ENCODE peak calls at places on chromosomes 3 and 15, in seven cellular contexts. Y is H1, Z is HepG2, B is K562, S is HCT116, I is GM12878, W is SK-N-SH. G is an unnamed sample.
A peak's percentile ranks its signal among the peaks of the same experiment; 100 is the strongest.

GRCh38 chr3:49377483-49377882 is 19.3 kb upstream of the GPX1 start:
- DNase-seq in I (peak; percentile 42), Z (no peak), Y (no peak), S (no peak), B (no peak), W (no peak), G (no peak)

GRCh38 chr15:28140062-28140461 is 40.9 kb upstream of the OCA2 start:
- DNase-seq in Y (no peak), W (no peak), I (no peak), B (no peak), S (no peak), Z (no peak), G (no peak)

GRCh38 chr15:65856821-65857455 is 12.4 kb upstream of the RAB11A start:
- DNase-seq in B (peak; percentile 64), S (peak; percentile 59), Z (peak; percentile 64), Y (no peak), W (peak; percentile 42), I (no peak), G (no peak)

GRCh38 chr3:116085456-116085855 is 359.8 kb downstream of the LSAMP start:
- DNase-seq in Z (no peak), I (no peak), W (peak; percentile 7), S (no peak), B (no peak), Y (no peak), G (no peak)

GRCh38 chr15:52523192-52523591 is 5.5 kb downstream of the MYO5A start:
- DNase-seq in W (no peak), B (no peak), Z (no peak), S (no peak), Y (no peak), I (no peak), G (no peak)

GRCh38 chr3:187616307-187616939 is 53.8 kb downstream of the SST start:
- DNase-seq in Z (peak; percentile 35), I (no peak), S (peak; percentile 46), W (peak; percentile 36), B (peak; percentile 41), Y (peak; percentile 38), G (peak; percentile 76)

GRCh38 chr15:25812845-25813244 is 50.3 kb downstream of the ATP10A start:
- DNase-seq in Z (no peak), Y (no peak), I (no peak), S (no peak), W (no peak), B (no peak), G (no peak)

GRCh38 chr3:36305929-36306520 is 74.3 kb upstream of the STAC start:
- DNase-seq in I (no peak), S (no peak), B (no peak), Z (no peak), W (no peak), Y (no peak), G (no peak)

GRCh38 chr3:110743202-110743601 is 328.4 kb upstream of the NECTIN3 start:
- DNase-seq in Y (no peak), B (no peak), Z (peak; percentile 83), W (no peak), I (no peak), S (no peak), G (no peak)

GRCh38 chr15:40762919-40763800 is 708 bp upstream of the GCHFR start:
- DNase-seq in Y (no peak), Z (peak; percentile 85), W (peak; percentile 83), I (no peak), S (no peak), B (peak; percentile 74), G (peak; percentile 89)

GRCh38 chr3:8421711-8422110 is 79.9 kb upstream of the LMCD1 start:
- DNase-seq in B (no peak), Y (no peak), S (no peak), W (no peak), Z (no peak), I (no peak), G (no peak)

GRCh38 chr3:141076821-141077571 is 25.8 kb downstream of the SPSB4 start:
- DNase-seq in Y (no peak), B (no peak), S (no peak), Z (no peak), W (no peak), I (no peak), G (no peak)

GRCh38 chr3:194136519-194137313 is 768 bp downstream of the HES1 start:
- DNase-seq in W (peak; percentile 56), Y (no peak), Z (peak; percentile 14), S (no peak), I (no peak), B (no peak), G (no peak)

GRCh38 chr3:127411083-127411727 is 123.4 kb upstream of the PRR20G start:
- DNase-seq in S (no peak), B (peak; percentile 69), Z (no peak), W (peak; percentile 50), Y (no peak), I (no peak), G (no peak)

GRCh38 chr3:55554621-55555020 is 67.5 kb upstream of the WNT5A start:
- DNase-seq in Z (no peak), W (no peak), Y (peak; percentile 36), S (no peak), I (no peak), B (no peak), G (no peak)

GRCh38 chr15:77376770-77377169 is 43.1 kb downstream of the PEAK1 start:
- DNase-seq in W (no peak), Z (no peak), Y (no peak), B (no peak), S (no peak), I (no peak), G (peak; percentile 41)

GRCh38 chr3:14772533-14773138 is 46.1 kb upstream of the FGD5 start:
- DNase-seq in S (no peak), Y (no peak), Z (no peak), I (no peak), B (no peak), W (no peak), G (no peak)

GRCh38 chr15:38996111-38996541 is 431.5 kb upstream of the RASGRP1 start:
- DNase-seq in B (no peak), Y (no peak), S (no peak), Z (no peak), I (no peak), W (no peak), G (no peak)

DNA sequence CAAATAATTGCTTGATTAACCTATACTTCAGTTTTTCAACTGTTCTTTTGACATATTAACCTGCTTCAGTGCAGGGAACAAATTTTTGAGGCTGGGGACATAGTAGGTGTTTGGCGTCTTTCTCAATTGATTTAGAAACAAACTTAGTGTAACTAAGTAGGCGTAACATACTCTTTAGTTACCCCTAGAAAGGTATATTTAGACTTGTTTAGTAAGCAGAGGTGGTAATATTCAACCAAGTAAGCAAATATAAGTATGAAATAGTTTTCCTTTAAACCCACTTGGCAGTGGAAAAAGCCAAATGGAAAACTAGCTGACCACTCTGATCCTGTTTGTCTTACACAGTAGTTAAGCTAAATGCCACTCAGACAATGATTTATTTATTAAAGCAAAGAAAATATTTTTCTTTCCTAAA is 113.2 kb downstream of the MBNL1 start:
- DNase-seq in Z (peak; percentile 30), W (no peak), S (no peak), I (no peak), Y (no peak), B (no peak), G (no peak)
- TF ChIP-seq JUND in Z (no peak), W (no peak), S (no peak), I (no peak), Y (no peak), B (no peak), G (no peak)

DNA sequence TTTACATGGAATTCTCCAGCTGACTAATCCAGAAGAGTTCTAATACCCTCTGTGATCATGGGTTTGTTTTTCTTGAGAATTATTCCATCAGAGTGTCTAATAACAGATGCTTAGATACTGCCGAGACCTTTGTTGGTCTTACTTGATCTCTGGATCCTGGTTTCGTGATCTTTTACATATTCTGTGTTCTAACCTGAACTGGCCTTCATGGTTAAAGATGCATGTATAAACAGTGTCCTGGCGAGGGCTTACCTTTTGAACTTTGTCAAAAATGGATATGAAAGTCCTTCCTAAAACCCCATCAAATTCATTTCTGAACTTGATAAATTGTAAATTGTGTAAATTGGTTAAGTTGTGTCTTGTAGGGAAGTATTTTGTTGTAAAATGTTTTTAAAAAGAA is 24.8 kb downstream of the UBE2Q2 start:
- DNase-seq in S (no peak), Y (no peak), I (no peak), Z (no peak), W (no peak), B (no peak), G (no peak)
- TF ChIP-seq JUND in S (no peak), Y (no peak), I (no peak), Z (no peak), W (no peak), B (no peak), G (no peak)

GRCh38 chr3:58052373-58053273 is 44.4 kb downstream of the FLNB start:
- DNase-seq in S (peak; percentile 94), I (no peak), W (no peak), B (peak; percentile 37), Z (peak; percentile 83), Y (no peak), G (no peak)

GRCh38 chr3:58048301-58048700 is 40.1 kb downstream of the FLNB start:
- DNase-seq in B (no peak), W (no peak), I (no peak), Y (no peak), Z (no peak), S (no peak), G (no peak)

GRCh38 chr3:58051196-58051595 is 43.0 kb downstream of the FLNB start:
- DNase-seq in W (no peak), I (no peak), B (no peak), Y (no peak), S (no peak), Z (no peak), G (no peak)

GRCh38 chr3:58047806-58048205 is 39.6 kb downstream of the FLNB start:
- DNase-seq in W (no peak), Z (no peak), B (no peak), S (no peak), I (no peak), Y (no peak), G (no peak)

DNA sequence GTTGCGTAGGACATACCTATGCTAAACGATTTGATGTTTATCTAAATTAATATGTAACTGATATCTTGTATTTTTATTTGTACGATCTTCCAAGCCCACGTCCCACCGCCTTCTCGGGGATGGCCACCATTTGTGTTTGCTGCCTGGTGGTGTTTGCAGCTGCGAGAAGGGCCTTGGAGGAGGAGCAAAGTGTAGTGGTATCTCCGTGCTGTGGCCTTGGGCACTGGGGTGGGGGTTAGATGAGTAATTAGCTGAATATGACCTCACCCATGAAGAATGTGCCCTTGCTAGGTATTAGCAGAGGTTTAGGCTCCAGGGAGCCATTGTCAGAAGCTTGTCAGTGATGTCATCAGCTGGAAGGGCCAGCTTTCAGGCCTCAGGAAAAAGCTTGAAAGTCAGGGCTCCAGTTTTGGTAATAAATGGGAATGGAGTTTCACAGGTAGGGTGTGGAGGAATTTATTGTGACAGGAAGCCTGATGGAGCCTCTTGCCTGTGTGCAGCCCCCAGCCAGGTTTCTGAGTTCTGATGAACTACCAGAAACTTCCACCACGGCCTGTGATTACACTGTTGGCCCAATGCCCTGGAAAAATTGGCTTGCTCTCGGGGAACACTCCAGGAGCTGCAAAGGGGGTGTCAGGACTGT is 41.0 kb downstream of the FLNB start:
- DNase-seq in W (no peak), Y (peak; percentile 82), I (no peak), B (peak; percentile 29), S (peak; percentile 95), Z (peak; percentile 98), G (peak; percentile 79)
- TF ChIP-seq JUND in W (peak; percentile 95), Y (peak; percentile 100), I (no peak), B (peak; percentile 92), S (peak; percentile 99), Z (peak; percentile 100), G (peak; percentile 90)

DNA sequence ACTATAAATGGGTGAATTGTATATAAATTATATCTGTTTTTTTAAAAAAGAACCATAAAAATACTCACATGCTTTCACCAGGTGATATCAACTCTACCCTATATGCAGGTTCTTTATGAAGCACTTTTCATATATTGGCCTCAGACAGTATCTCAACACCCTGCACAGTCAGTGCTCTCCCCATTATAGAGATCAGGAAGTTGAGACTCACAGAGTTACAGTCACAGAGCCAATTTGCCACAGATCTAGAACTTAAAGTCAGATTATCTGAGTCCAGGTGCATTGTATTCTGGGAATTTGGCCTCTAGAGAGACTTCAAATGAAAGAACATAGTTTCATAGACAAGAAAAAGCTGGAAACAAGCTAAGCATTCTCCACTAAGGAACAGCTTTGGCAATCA is 38.1 kb downstream of the DAPK2 start:
- DNase-seq in B (no peak), S (no peak), Z (no peak), W (no peak), Y (no peak), I (no peak), G (no peak)
- TF ChIP-seq JUND in B (no peak), S (no peak), Z (no peak), W (no peak), Y (no peak), I (no peak), G (no peak)